ENCODE peak calls at places on chromosomes 16 and 17, in eight cellular contexts. P, W, I, V, L, Q, X and G are unnamed samples.

GRCh38 chr16:46976550-46976949 is 3.1 kb upstream of the DNAJA2 start:
- DNase-seq in V (no peak), Q (no peak), W (no peak), I (no peak), P (no peak), X (no peak), L (no peak), G (peak)

GRCh38 chr17:65544658-65545057 is 16.8 kb downstream of the AXIN2 start:
- DNase-seq in W (no peak), P (no peak), X (no peak), I (no peak), Q (no peak), V (no peak), L (no peak), G (peak)

GRCh38 chr17:73393962-73394361 is 82.2 kb upstream of the CDC42EP4 start:
- DNase-seq in V (no peak), I (peak), L (no peak), Q (no peak), P (peak), X (no peak), W (no peak), G (peak)

GRCh38 chr17:20989991-20990855 is 52.6 kb downstream of the USP22 start:
- DNase-seq in Q (no peak), V (no peak), P (no peak), I (no peak), W (no peak), L (no peak), X (no peak), G (no peak)

GRCh38 chr16:1102921-1103648 is 7.0 kb upstream of the C1QTNF8 start:
- DNase-seq in P (no peak), L (peak), Q (peak), W (no peak), X (no peak), V (peak), I (peak), G (peak)

GRCh38 chr16:30490210-30490609 is 17.7 kb downstream of the ITGAL start:
- DNase-seq in P (no peak), L (no peak), V (no peak), X (peak), Q (no peak), I (no peak), W (peak), G (no peak)

GRCh38 chr17:32265192-32265895 is at the start of gene RHBDL3:
- DNase-seq in Q (no peak), I (peak), P (no peak), V (no peak), X (no peak), W (no peak), L (peak), G (peak)

GRCh38 chr16:66043326-66043725 is 323.2 kb upstream of the CDH5 start:
- DNase-seq in W (no peak), V (no peak), Q (no peak), L (no peak), X (no peak), P (no peak), I (no peak), G (no peak)

GRCh38 chr16:7086842-7087616 is 245.6 kb upstream of the RBFOX1 start:
- DNase-seq in L (peak), I (no peak), X (peak), V (no peak), W (no peak), P (no peak), Q (peak), G (no peak)

GRCh38 chr17:66191607-66192377 is at the start of gene CEP112:
- DNase-seq in Q (peak), W (peak), X (no peak), P (peak), V (peak), L (peak), I (peak), G (peak)

GRCh38 chr16:16166952-16167351 is 56.3 kb downstream of the ABCC6 start:
- DNase-seq in W (no peak), X (no peak), V (no peak), I (no peak), P (no peak), Q (no peak), L (no peak), G (no peak)

GRCh38 chr17:63270610-63271009 is 175.5 kb downstream of the CYB561 start:
- DNase-seq in X (no peak), L (no peak), I (no peak), P (no peak), W (no peak), V (no peak), Q (no peak), G (no peak)

GRCh38 chr16:1389762-1390161 is 24.7 kb downstream of the UNKL start:
- DNase-seq in X (no peak), Q (no peak), L (no peak), P (no peak), W (no peak), I (no peak), V (no peak), G (no peak)

GRCh38 chr16:29978081-29978480 is 4.4 kb downstream of the TAOK2 start:
- DNase-seq in L (no peak), V (no peak), X (no peak), Q (no peak), W (no peak), I (no peak), P (no peak), G (peak)

GRCh38 chr17:58534901-58535421 is 20.5 kb upstream of the MTMR4 start:
- DNase-seq in V (no peak), I (peak), L (no peak), X (no peak), W (peak), P (peak), Q (no peak), G (peak)

GRCh38 chr17:42578282-42578869 is 847 bp upstream of the PSMC3IP start:
- DNase-seq in I (peak), V (peak), P (peak), X (peak), L (peak), Q (peak), W (peak), G (peak)

GRCh38 chr16:4693956-4694663 is 748 bp downstream of the NUDT16L1 start:
- DNase-seq in X (no peak), P (peak), L (peak), W (peak), V (peak), Q (no peak), I (peak), G (peak)

GRCh38 chr17:10623786-10624338 is 33.2 kb downstream of the MYH3 start:
- DNase-seq in Q (no peak), L (no peak), X (no peak), P (no peak), W (no peak), V (no peak), I (no peak), G (no peak)